ENCODE peak calls at places on chromosomes 7 and 10, in five cellular contexts. E, Q, Y, F and V are unnamed samples.

GRCh38 chr7:101153969-101154692 is at the start of gene AP1S1:
- DNase-seq in Y (peak), F (peak), E (peak), Q (peak), V (peak)

GRCh38 chr7:158771-159170 is 33.6 kb upstream of the FAM20C start:
- DNase-seq in E (no peak), Q (no peak), Y (no peak), F (no peak), V (no peak)

GRCh38 chr7:48242846-48243245 is 71.6 kb downstream of the ABCA13 start:
- DNase-seq in Q (no peak), E (no peak), F (no peak), Y (no peak), V (no peak)

GRCh38 chr7:44595934-44596635 is 10.3 kb upstream of the OGDH start:
- DNase-seq in Y (no peak), F (no peak), E (no peak), Q (no peak), V (no peak)

GRCh38 chr7:731440-732085 is 4.5 kb upstream of the PRKAR1B start:
- DNase-seq in E (no peak), F (no peak), Y (no peak), Q (no peak), V (no peak)

GRCh38 chr7:27640914-27641570 is 21.6 kb downstream of the HIBADH start:
- DNase-seq in F (no peak), Y (no peak), E (no peak), Q (no peak), V (peak)

GRCh38 chr7:128404143-128404681 is 5.6 kb downstream of the IMPDH1 start:
- DNase-seq in E (no peak), F (no peak), Q (no peak), Y (no peak), V (no peak)

GRCh38 chr10:71555760-71556159 is 159.0 kb downstream of the CDH23 start:
- DNase-seq in Q (no peak), F (no peak), E (no peak), Y (no peak), V (no peak)

GRCh38 chr10:132102071-132102716 is 36.4 kb downstream of the JAKMIP3 start:
- DNase-seq in Q (no peak), Y (no peak), E (no peak), F (no peak), V (no peak)

GRCh38 chr7:129227646-129228578 is 3.1 kb downstream of the AHCYL2 start:
- DNase-seq in Y (no peak), Q (no peak), F (no peak), E (no peak), V (no peak)

GRCh38 chr10:44369851-44370250 is 15.0 kb downstream of the CXCL12 start:
- DNase-seq in Q (no peak), F (no peak), E (no peak), Y (no peak), V (no peak)

GRCh38 chr7:116999316-116999715 is 46.0 kb downstream of the ST7 start:
- DNase-seq in F (no peak), Y (no peak), Q (no peak), E (no peak), V (no peak)

GRCh38 chr7:34108150-34108549 is 202.8 kb downstream of the BMPER start:
- DNase-seq in E (no peak), F (no peak), Y (no peak), Q (peak), V (no peak)

GRCh38 chr10:70984986-70985719 is 96.8 kb upstream of the PCBD1 start:
- DNase-seq in F (no peak), Y (no peak), Q (no peak), E (no peak), V (no peak)

GRCh38 chr7:41701542-41701941 is 1.3 kb downstream of the INHBA start:
- DNase-seq in Y (no peak), F (no peak), Q (no peak), E (no peak), V (no peak)

GRCh38 chr10:8048281-8049008 is 6.0 kb upstream of the GATA3 start:
- DNase-seq in E (no peak), F (no peak), Q (no peak), Y (no peak), V (peak)

GRCh38 chr7:95324396-95324795 is at the start of gene PON1:
- DNase-seq in E (no peak), Y (no peak), F (no peak), Q (no peak), V (no peak)

GRCh38 chr7:28481131-28481926 is 69.0 kb downstream of the CREB5 start:
- DNase-seq in F (no peak), Q (no peak), Y (no peak), E (no peak), V (no peak)

GRCh38 chr10:44051091-44051490 is 333.8 kb downstream of the CXCL12 start:
- DNase-seq in F (no peak), E (no peak), Y (no peak), Q (no peak), V (no peak)

GRCh38 chr10:80443531-80443974 is 10.6 kb upstream of the TSPAN14 start:
- DNase-seq in E (no peak), F (no peak), Q (no peak), Y (peak), V (no peak)

GRCh38 chr10:117663750-117664149 is 121.2 kb downstream of the EMX2 start:
- DNase-seq in E (no peak), Q (peak), F (no peak), Y (no peak), V (no peak)

GRCh38 chr7:134792968-134793367 is 13.5 kb downstream of the CALD1 start:
- DNase-seq in F (no peak), Y (no peak), Q (no peak), E (no peak), V (peak)

GRCh38 chr10:48535416-48536225 is 69.3 kb downstream of the ARHGAP22 start:
- DNase-seq in Q (no peak), F (no peak), Y (no peak), E (no peak), V (no peak)

GRCh38 chr10:16728266-16728665 is 89.0 kb downstream of the RSU1 start:
- DNase-seq in F (no peak), Q (no peak), Y (no peak), E (no peak), V (no peak)

GRCh38 chr10:130554701-130555410 is 418.7 kb downstream of the GLRX3 start:
- DNase-seq in Y (no peak), Q (no peak), E (no peak), F (no peak), V (no peak)

GRCh38 chr7:140342732-140343514 is 55.4 kb downstream of the SLC37A3 start:
- DNase-seq in Y (peak), E (no peak), F (no peak), Q (no peak), V (no peak)

GRCh38 chr10:113907166-113907565 is 52.7 kb downstream of the NHLRC2 start:
- DNase-seq in E (no peak), Q (no peak), F (no peak), Y (no peak), V (no peak)

GRCh38 chr10:88066319-88066718 is 202.9 kb downstream of the PTEN start:
- DNase-seq in Q (no peak), F (no peak), Y (no peak), E (no peak), V (no peak)

GRCh38 chr10:96218826-96219225 is 52.5 kb downstream of the BLNK start:
- DNase-seq in Y (no peak), F (no peak), Q (no peak), E (no peak), V (no peak)

GRCh38 chr7:44963526-44964290 is 15.1 kb downstream of the MYO1G start:
- DNase-seq in Y (no peak), Q (no peak), F (no peak), E (no peak), V (no peak)

GRCh38 chr10:18469125-18469524 is 182.3 kb downstream of the NSUN6 start:
- DNase-seq in Q (no peak), Y (no peak), E (no peak), F (no peak), V (no peak)

GRCh38 chr7:73992104-73992562 is 35.8 kb upstream of the ELN start:
- DNase-seq in Q (peak), Y (no peak), F (no peak), E (no peak), V (no peak)

GRCh38 chr7:140719711-140720110 is 23.2 kb downstream of the NDUFB2 start:
- DNase-seq in F (no peak), Q (no peak), E (no peak), Y (peak), V (no peak)

GRCh38 chr10:17435898-17436297 is 18.5 kb downstream of the ST8SIA6 start:
- DNase-seq in Y (no peak), Q (no peak), F (no peak), E (no peak), V (no peak)

GRCh38 chr10:20871970-20872369 is 25.1 kb downstream of the NEBL start:
- DNase-seq in Q (no peak), F (no peak), Y (no peak), E (no peak), V (no peak)

GRCh38 chr10:69972951-69973350 is 79.7 kb upstream of the MACROH2A2 start:
- DNase-seq in E (no peak), Y (no peak), Q (no peak), F (no peak), V (no peak)